ENCODE peak calls at places on chromosomes 1 and 21, in four cellular contexts. One of them, this sample, is unnamed.

GRCh38 chr21:41706263-41706639 is 60.6 kb downstream of the RIPK4 start:
- DNase-seq in Caki2: no peak
- DNase-seq in BJ: no peak
- DNase-seq in dermis blood vessel endothelial cell: no peak
- DNase-seq in this sample: no peak

GRCh38 chr1:19776287-19776686 is 23.4 kb downstream of the TMCO4 start:
- DNase-seq in dermis blood vessel endothelial cell: no peak
- DNase-seq in BJ: no peak
- DNase-seq in Caki2: no peak
- DNase-seq in this sample: no peak

GRCh38 chr1:150076066-150076465 is 8.5 kb downstream of the VPS45 start:
- DNase-seq in dermis blood vessel endothelial cell: no peak
- DNase-seq in Caki2: no peak
- DNase-seq in BJ: no peak
- DNase-seq in this sample: no peak

GRCh38 chr1:245361056-245361455 is 206.3 kb downstream of the KIF26B start:
- DNase-seq in Caki2: no peak
- DNase-seq in dermis blood vessel endothelial cell: no peak
- DNase-seq in BJ: no peak
- DNase-seq in this sample: no peak

GRCh38 chr1:10691740-10692125 is 104.7 kb downstream of the CASZ1 start:
- DNase-seq in Caki2: no peak
- DNase-seq in BJ: no peak
- DNase-seq in dermis blood vessel endothelial cell: no peak
- DNase-seq in this sample: no peak

GRCh38 chr1:39098569-39099250 is 72.6 kb downstream of the NDUFS5 start:
- DNase-seq in BJ: peak
- DNase-seq in Caki2: peak
- DNase-seq in dermis blood vessel endothelial cell: peak
- DNase-seq in this sample: peak

GRCh38 chr1:14580986-14581385 is 17.5 kb upstream of the KAZN start:
- DNase-seq in Caki2: no peak
- DNase-seq in dermis blood vessel endothelial cell: no peak
- DNase-seq in BJ: no peak
- DNase-seq in this sample: no peak

GRCh38 chr1:40777224-40777970 is 6.2 kb upstream of the KCNQ4 start:
- DNase-seq in BJ: no peak
- DNase-seq in Caki2: no peak
- DNase-seq in dermis blood vessel endothelial cell: no peak
- DNase-seq in this sample: no peak

GRCh38 chr1:109617291-109617801 is 2.1 kb downstream of the GNAT2 start:
- DNase-seq in dermis blood vessel endothelial cell: peak
- DNase-seq in BJ: peak
- DNase-seq in Caki2: peak
- DNase-seq in this sample: peak

GRCh38 chr1:204959374-204959773 is 83.6 kb upstream of the CNTN2 start:
- DNase-seq in Caki2: no peak
- DNase-seq in BJ: no peak
- DNase-seq in dermis blood vessel endothelial cell: no peak
- DNase-seq in this sample: no peak

GRCh38 chr1:72075411-72075810 is 206.9 kb downstream of the NEGR1 start:
- DNase-seq in BJ: no peak
- DNase-seq in Caki2: no peak
- DNase-seq in dermis blood vessel endothelial cell: no peak
- DNase-seq in this sample: no peak

GRCh38 chr1:25871086-25871703 is 4.3 kb downstream of the PAQR7 start:
- DNase-seq in BJ: no peak
- DNase-seq in dermis blood vessel endothelial cell: no peak
- DNase-seq in Caki2: no peak
- DNase-seq in this sample: no peak

GRCh38 chr21:45153358-45154318 is 79.3 kb downstream of the ADARB1 start:
- DNase-seq in Caki2: no peak
- DNase-seq in dermis blood vessel endothelial cell: no peak
- DNase-seq in BJ: peak
- DNase-seq in this sample: no peak

GRCh38 chr21:42414928-42415769 is 11.4 kb downstream of the UBASH3A start:
- DNase-seq in Caki2: peak
- DNase-seq in BJ: no peak
- DNase-seq in dermis blood vessel endothelial cell: peak
- DNase-seq in this sample: peak

GRCh38 chr1:71593523-71593922 is 512.7 kb upstream of the ZRANB2 start:
- DNase-seq in dermis blood vessel endothelial cell: no peak
- DNase-seq in Caki2: no peak
- DNase-seq in BJ: no peak
- DNase-seq in this sample: peak

GRCh38 chr1:14111121-14111520 is 411.1 kb downstream of the PRDM2 start:
- DNase-seq in BJ: no peak
- DNase-seq in Caki2: no peak
- DNase-seq in dermis blood vessel endothelial cell: no peak
- DNase-seq in this sample: no peak

GRCh38 chr1:36177589-36178463 is 21.9 kb downstream of the MAP7D1 start:
- DNase-seq in dermis blood vessel endothelial cell: no peak
- DNase-seq in BJ: no peak
- DNase-seq in Caki2: no peak
- DNase-seq in this sample: no peak

GRCh38 chr1:11350265-11350664 is 77.3 kb downstream of the UBIAD1 start:
- DNase-seq in Caki2: no peak
- DNase-seq in dermis blood vessel endothelial cell: no peak
- DNase-seq in BJ: no peak
- DNase-seq in this sample: no peak

GRCh38 chr1:62361426-62361825 is 42.2 kb upstream of the KANK4 start:
- DNase-seq in dermis blood vessel endothelial cell: no peak
- DNase-seq in Caki2: no peak
- DNase-seq in BJ: no peak
- DNase-seq in this sample: no peak

This sample was measured in ACHN.